ENCODE peak calls at places on chromosomes 12 and 14, in four cellular contexts. T is breast epithelium, V is mammary epithelial cell, A is GM23338. D is an unnamed sample.

GRCh38 chr12:63821781-63822251 is 22.7 kb upstream of the SRGAP1 start:
- DNase-seq in T (no peak), V (peak), A (peak), D (no peak)

GRCh38 chr12:114703060-114703493 is 19.1 kb upstream of the TBX3 start:
- DNase-seq in T (no peak), V (no peak), A (peak), D (no peak)

GRCh38 chr12:8664228-8664963 is 1.8 kb upstream of the MFAP5 start:
- DNase-seq in T (no peak), V (no peak), A (no peak), D (no peak)

GRCh38 chr12:23099604-23100003 is 474.6 kb downstream of the ETNK1 start:
- DNase-seq in T (no peak), V (no peak), A (peak), D (no peak)

GRCh38 chr12:128459067-128459466 is 192.1 kb downstream of the TMEM132C start:
- DNase-seq in T (no peak), V (no peak), A (no peak), D (no peak)

GRCh38 chr12:108324678-108325358 is 14.3 kb downstream of the CMKLR1 start:
- DNase-seq in T (no peak), V (no peak), A (no peak), D (no peak)

GRCh38 chr12:71476513-71476912 is 36.9 kb downstream of the LGR5 start:
- DNase-seq in T (no peak), V (peak), A (no peak), D (no peak)

GRCh38 chr12:107352347-107353081 is 259.2 kb upstream of the CRY1 start:
- DNase-seq in T (no peak), V (no peak), A (no peak), D (no peak)

GRCh38 chr14:20306079-20306423 is 300 bp upstream of the TTC5 start:
- DNase-seq in T (no peak), V (no peak), A (no peak), D (no peak)

GRCh38 chr12:27180862-27181261 is 63.2 kb upstream of the STK38L start:
- DNase-seq in T (no peak), V (no peak), A (no peak), D (no peak)

GRCh38 chr12:52171950-52172512 is 19.8 kb downstream of the KRT80 start:
- DNase-seq in T (no peak), V (peak), A (peak), D (no peak)

GRCh38 chr14:67962215-67962644 is 142.7 kb downstream of the RAD51B start:
- DNase-seq in T (no peak), V (no peak), A (no peak), D (no peak)

GRCh38 chr12:127943481-127944210 is 323.3 kb upstream of the TMEM132C start:
- DNase-seq in T (no peak), V (no peak), A (no peak), D (no peak)

GRCh38 chr14:104863131-104863862 is 1.8 kb upstream of the CEP170B start:
- DNase-seq in T (no peak), V (peak), A (no peak), D (no peak)

GRCh38 chr12:57523706-57524614 is 1.3 kb downstream of the MBD6 start:
- DNase-seq in T (no peak), V (no peak), A (no peak), D (no peak)

GRCh38 chr12:105825141-105825540 is 313.6 kb downstream of the NUAK1 start:
- DNase-seq in T (no peak), V (peak), A (no peak), D (no peak)

GRCh38 chr14:86057018-86057667 is 527.2 kb downstream of the FLRT2 start:
- DNase-seq in T (no peak), V (no peak), A (peak), D (no peak)

GRCh38 chr12:42482086-42482819 is 107.3 kb downstream of the PRICKLE1 start:
- DNase-seq in T (no peak), V (peak), A (no peak), D (no peak)

GRCh38 chr14:75542585-75543091 is 20.4 kb downstream of the BATF start:
- DNase-seq in T (peak), V (no peak), A (peak), D (no peak)

GRCh38 chr14:79011920-79012204 is 841.7 kb downstream of the NRXN3 start:
- DNase-seq in T (no peak), V (no peak), A (no peak), D (no peak)

GRCh38 chr14:67999693-68000384 is 180.3 kb downstream of the RAD51B start:
- DNase-seq in T (no peak), V (peak), A (no peak), D (no peak)

GRCh38 chr12:6613015-6613775 is 6.0 kb upstream of the CHD4 start:
- DNase-seq in T (peak), V (peak), A (peak), D (peak)

GRCh38 chr12:53219116-53219955 is 12.3 kb upstream of the ITGB7 start:
- DNase-seq in T (no peak), V (peak), A (no peak), D (peak)

GRCh38 chr12:42144174-42144423 is 575 bp downstream of the GXYLT1 start:
- DNase-seq in T (no peak), V (no peak), A (no peak), D (peak)

DNA sequence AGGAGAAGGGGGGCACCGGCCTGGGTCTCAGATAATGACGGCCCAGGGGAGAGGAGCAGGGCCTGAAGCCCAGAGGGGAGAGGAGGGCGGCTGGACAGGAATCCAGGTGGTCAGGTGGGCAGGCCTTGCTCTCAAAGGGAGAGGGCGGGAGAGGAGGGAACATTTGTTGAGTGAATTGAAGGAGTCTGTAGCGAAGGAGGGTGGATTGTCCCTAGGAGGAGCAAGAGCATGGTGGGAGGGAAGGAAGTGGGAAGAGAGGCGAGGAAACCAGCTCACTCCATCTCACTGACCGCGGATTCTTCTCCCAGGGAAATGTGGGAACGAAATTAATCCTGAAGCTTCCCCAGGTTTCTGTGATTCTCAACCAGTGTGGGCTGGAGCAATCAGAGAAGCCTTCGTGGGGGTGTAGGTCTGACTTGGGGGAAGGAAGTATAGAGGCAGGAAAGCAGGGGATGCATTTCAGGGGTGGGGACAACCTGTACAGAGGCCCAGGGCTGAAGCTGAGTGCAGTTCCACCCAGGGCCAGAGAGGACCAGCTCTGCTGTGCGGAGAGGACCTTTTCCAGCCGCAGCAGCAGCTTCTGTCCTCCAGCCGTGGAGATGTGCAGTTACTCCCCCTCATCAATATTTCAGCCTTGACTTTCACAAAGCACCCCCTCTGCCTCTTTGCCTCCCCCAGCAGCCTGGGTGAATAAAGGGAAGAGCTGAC is 100.9 kb downstream of the CHST11 start:
- DNase-seq in T (no peak), V (no peak), A (no peak), D (no peak)
- H3K27ac ChIP-seq in T (no peak), V (no peak), A (no peak), D (peak)

DNA sequence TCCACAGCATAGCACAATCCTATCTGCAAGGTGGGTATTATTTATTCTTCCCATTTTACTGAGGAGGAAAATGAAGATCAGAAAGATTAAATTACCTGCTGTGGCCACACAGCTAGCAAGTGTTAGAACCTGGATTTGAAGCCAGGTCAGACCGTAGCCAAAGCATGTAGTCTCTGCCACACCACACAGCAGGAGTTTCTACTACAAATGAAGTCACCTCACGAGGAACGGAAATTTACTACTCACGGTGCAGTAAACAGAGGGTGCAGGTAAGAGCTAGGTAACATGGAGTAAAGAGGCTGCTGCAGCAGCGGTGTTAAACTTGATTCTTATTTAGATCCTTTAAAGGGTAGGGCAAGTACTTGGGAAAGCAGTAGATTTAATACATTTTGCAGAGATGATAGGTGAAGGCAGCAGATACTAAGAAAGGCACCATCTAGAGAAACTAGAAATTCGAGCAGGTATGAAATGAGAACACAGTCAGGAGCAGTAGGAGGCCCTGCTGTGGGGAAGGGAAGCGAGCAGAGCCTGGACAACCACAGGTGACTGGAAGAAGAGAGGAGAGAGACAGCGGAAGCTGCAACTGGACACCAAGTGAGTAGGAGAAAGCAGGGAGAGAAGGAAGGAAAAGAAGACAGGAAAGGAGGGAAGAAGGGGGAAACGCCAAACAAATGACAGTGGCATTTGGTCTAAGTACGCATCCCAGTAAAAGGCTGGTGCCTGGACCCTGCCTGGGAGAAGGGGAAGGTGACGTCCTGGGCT is 21.5 kb downstream of the SPTB start:
- DNase-seq in T (no peak), V (no peak), A (peak), D (no peak)
- H3K27ac ChIP-seq in T (no peak), V (no peak), A (peak), D (no peak)

DNA sequence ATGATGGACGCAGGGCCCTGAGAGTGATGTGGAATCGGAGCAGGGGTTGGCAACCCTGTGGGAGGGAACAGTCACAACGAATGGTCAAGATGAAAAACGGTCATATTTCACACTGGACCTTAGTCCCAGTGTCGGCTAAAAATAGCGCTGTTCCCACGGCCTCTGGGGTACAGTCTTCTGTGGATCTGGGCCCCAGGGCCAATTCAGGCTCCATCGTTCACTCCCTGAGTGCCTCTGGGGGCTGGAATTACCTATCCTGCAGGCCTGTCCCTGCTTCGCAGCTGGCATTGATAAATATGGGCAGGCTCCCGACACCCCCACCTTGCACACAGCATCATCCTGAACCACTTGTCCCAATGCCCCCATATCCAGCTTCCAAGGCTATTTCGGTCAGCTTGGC is 18.6 kb downstream of the GSC start:
- DNase-seq in T (no peak), V (no peak), A (no peak), D (no peak)
- H3K27ac ChIP-seq in T (no peak), V (no peak), A (no peak), D (no peak)

GRCh38 chr12:109996483-109996853 is 300 bp upstream of the GIT2 start:
- DNase-seq in T (no peak), V (no peak), A (no peak), D (no peak)
- H3K27ac ChIP-seq in T (no peak), V (peak), A (peak), D (peak)

DNA sequence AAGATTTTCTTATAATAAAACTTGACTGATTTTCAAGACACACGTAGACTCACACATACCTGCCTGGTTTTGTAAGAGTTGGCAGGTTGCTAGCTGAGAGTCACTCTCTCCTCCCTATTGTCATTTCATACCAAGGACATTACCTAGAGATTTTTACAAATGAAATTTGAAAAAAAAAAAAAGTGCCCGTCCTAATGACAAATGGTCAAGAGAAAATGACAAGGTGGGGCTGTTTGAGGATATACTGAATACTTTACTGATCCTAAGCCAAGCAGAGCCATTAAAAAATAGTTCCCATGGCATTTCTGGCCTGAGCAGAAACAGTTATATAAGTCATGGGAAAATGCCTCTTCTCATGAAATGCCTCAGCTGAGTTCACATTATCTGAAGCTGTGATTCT is 150.2 kb downstream of the DYRK2 start:
- DNase-seq in T (no peak), V (no peak), A (no peak), D (no peak)
- H3K27ac ChIP-seq in T (no peak), V (no peak), A (no peak), D (no peak)

DNA sequence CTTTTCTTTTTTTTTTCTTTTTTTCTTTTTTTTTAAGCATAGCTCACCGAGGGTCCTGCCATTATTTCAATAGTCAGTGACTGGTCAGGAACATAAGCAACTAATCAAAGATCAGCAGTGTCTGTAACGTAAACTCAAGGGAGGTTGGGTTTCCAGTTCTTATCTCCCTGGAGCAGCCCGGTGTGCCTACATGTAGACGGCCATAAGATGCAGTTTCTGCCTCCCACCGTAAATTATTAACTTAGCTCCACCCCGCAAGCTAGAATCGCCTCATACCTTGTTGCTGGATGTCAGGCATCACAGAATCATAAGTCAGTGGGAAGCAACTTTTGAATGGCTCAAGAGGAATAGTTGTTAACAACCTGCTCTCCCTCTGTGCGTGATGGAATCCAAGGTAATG is at the start of gene MYO1H:
- DNase-seq in T (no peak), V (no peak), A (no peak), D (no peak)
- H3K27ac ChIP-seq in T (no peak), V (no peak), A (no peak), D (no peak)

DNA sequence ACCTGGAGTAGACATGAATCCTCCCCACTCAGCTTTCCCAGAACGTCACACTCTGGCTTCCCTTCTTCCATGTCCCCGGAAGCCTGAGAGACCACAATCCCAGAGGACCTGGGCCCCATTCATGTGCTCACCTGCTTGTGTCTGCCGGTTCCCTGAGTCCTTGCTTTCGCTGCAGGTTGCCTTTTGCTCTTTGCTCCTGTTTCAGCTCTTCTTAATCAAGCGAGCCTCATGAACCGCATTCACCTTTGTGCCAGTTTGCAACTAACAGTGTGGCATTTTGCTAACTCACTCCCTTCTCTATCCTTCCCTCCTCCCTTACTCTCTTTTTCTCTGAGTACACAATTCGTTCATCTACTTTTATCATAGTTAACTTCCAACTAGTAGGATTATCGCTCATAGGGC is 23.1 kb downstream of the ENTPD5 start:
- DNase-seq in T (no peak), V (no peak), A (no peak), D (no peak)
- H3K27ac ChIP-seq in T (no peak), V (no peak), A (no peak), D (no peak)

GRCh38 chr14:57982802-57983201 is 116.9 kb upstream of the SLC35F4 start:
- DNase-seq in T (no peak), V (no peak), A (no peak), D (no peak)
- H3K27ac ChIP-seq in T (no peak), V (no peak), A (no peak), D (no peak)

GRCh38 chr12:68613209-68613904 is 2.7 kb downstream of the RAP1B start:
- DNase-seq in T (no peak), V (no peak), A (no peak), D (no peak)

GRCh38 chr12:68611094-68611818 is 557 bp downstream of the RAP1B start:
- DNase-seq in T (no peak), V (peak), A (peak), D (peak)

GRCh38 chr12:68614105-68614679 is 3.5 kb downstream of the RAP1B start:
- DNase-seq in T (no peak), V (no peak), A (no peak), D (no peak)

GRCh38 chr12:68612245-68612644 is 1.5 kb downstream of the RAP1B start:
- DNase-seq in T (no peak), V (peak), A (no peak), D (no peak)

GRCh38 chr12:68612675-68613074 is 2.0 kb downstream of the RAP1B start:
- DNase-seq in T (no peak), V (no peak), A (no peak), D (no peak)
- H3K27ac ChIP-seq in T (peak), V (peak), A (no peak), D (peak)

GRCh38 chr12:55720071-55720564 is at the start of gene RDH5:
- DNase-seq in T (no peak), V (peak), A (no peak), D (no peak)

GRCh38 chr12:55720894-55721444 is 776 bp downstream of the RDH5 start:
- DNase-seq in T (no peak), V (peak), A (peak), D (peak)

GRCh38 chr12:55718020-55718419 is 2.2 kb upstream of the RDH5 start:
- DNase-seq in T (no peak), V (no peak), A (peak), D (no peak)

GRCh38 chr12:55718650-55719275 is 1.4 kb upstream of the RDH5 start:
- DNase-seq in T (no peak), V (no peak), A (peak), D (no peak)

GRCh38 chr12:55719371-55719770 is 822 bp upstream of the RDH5 start:
- DNase-seq in T (no peak), V (no peak), A (no peak), D (no peak)
- H3K27ac ChIP-seq in T (peak), V (no peak), A (peak), D (peak)

D was measured in caudate nucleus.